ENCODE peak calls at places on chromosomes 6 and 20, in five cellular contexts. One of them, this sample, is unnamed.

GRCh38 chr6:80488190-80488589 is 381.7 kb downstream of the BCKDHB start:
- DNase-seq in NCI-H526: no peak
- DNase-seq in hepatic stellate cell: no peak
- DNase-seq in fibroblast of the conjunctiva: no peak
- DNase-seq in mesenchymal stem cell: no peak
- DNase-seq in this sample: no peak

GRCh38 chr20:63835031-63835858 is 4.2 kb upstream of the ZBTB46 start:
- DNase-seq in NCI-H526: peak
- DNase-seq in hepatic stellate cell: peak
- DNase-seq in fibroblast of the conjunctiva: peak
- DNase-seq in mesenchymal stem cell: peak
- DNase-seq in this sample: peak

GRCh38 chr6:95249176-95249575 is 328.2 kb upstream of the MANEA start:
- DNase-seq in NCI-H526: no peak
- DNase-seq in hepatic stellate cell: no peak
- DNase-seq in fibroblast of the conjunctiva: peak
- DNase-seq in mesenchymal stem cell: peak
- DNase-seq in this sample: no peak

GRCh38 chr20:37327748-37328147 is 18.2 kb upstream of the SRC start:
- DNase-seq in NCI-H526: no peak
- DNase-seq in hepatic stellate cell: peak
- DNase-seq in fibroblast of the conjunctiva: peak
- DNase-seq in mesenchymal stem cell: peak
- DNase-seq in this sample: no peak

GRCh38 chr6:80932364-80932763 is 820.1 kb downstream of the TENT5A start:
- DNase-seq in NCI-H526: no peak
- DNase-seq in hepatic stellate cell: no peak
- DNase-seq in fibroblast of the conjunctiva: peak
- DNase-seq in mesenchymal stem cell: peak
- DNase-seq in this sample: no peak

GRCh38 chr20:64223526-64224067 is 32.0 kb upstream of the PCMTD2 start:
- DNase-seq in NCI-H526: peak
- DNase-seq in hepatic stellate cell: no peak
- DNase-seq in fibroblast of the conjunctiva: no peak
- DNase-seq in mesenchymal stem cell: peak
- DNase-seq in this sample: no peak

GRCh38 chr6:15946701-15947390 is 182.0 kb upstream of the MYLIP start:
- DNase-seq in NCI-H526: no peak
- DNase-seq in hepatic stellate cell: no peak
- DNase-seq in fibroblast of the conjunctiva: no peak
- DNase-seq in mesenchymal stem cell: no peak
- DNase-seq in this sample: no peak

GRCh38 chr6:21666200-21666671 is 72.7 kb downstream of the SOX4 start:
- DNase-seq in NCI-H526: no peak
- DNase-seq in hepatic stellate cell: no peak
- DNase-seq in fibroblast of the conjunctiva: no peak
- DNase-seq in mesenchymal stem cell: no peak
- DNase-seq in this sample: peak

GRCh38 chr6:26457407-26457795 is 354 bp upstream of the BTN2A1 start:
- DNase-seq in NCI-H526: no peak
- DNase-seq in hepatic stellate cell: peak
- DNase-seq in fibroblast of the conjunctiva: no peak
- DNase-seq in mesenchymal stem cell: no peak
- DNase-seq in this sample: no peak

GRCh38 chr20:38337561-38338140 is 8.6 kb upstream of the LBP start:
- DNase-seq in NCI-H526: peak
- DNase-seq in hepatic stellate cell: no peak
- DNase-seq in fibroblast of the conjunctiva: no peak
- DNase-seq in mesenchymal stem cell: peak
- DNase-seq in this sample: peak

GRCh38 chr6:163711615-163712568 is 297.4 kb downstream of the QKI start:
- DNase-seq in NCI-H526: no peak
- DNase-seq in hepatic stellate cell: no peak
- DNase-seq in fibroblast of the conjunctiva: peak
- DNase-seq in mesenchymal stem cell: no peak
- DNase-seq in this sample: peak

GRCh38 chr6:83252717-83253116 is 59.6 kb downstream of the RWDD2A start:
- DNase-seq in NCI-H526: no peak
- DNase-seq in hepatic stellate cell: peak
- DNase-seq in fibroblast of the conjunctiva: peak
- DNase-seq in mesenchymal stem cell: peak
- DNase-seq in this sample: no peak

GRCh38 chr20:18750735-18751134 is 62.8 kb upstream of the SCP2D1 start:
- DNase-seq in NCI-H526: no peak
- DNase-seq in hepatic stellate cell: no peak
- DNase-seq in fibroblast of the conjunctiva: no peak
- DNase-seq in mesenchymal stem cell: no peak
- DNase-seq in this sample: no peak

GRCh38 chr6:96899019-96899418 is 1.3 kb upstream of the NDUFAF4 start:
- DNase-seq in NCI-H526: no peak
- DNase-seq in hepatic stellate cell: peak
- DNase-seq in fibroblast of the conjunctiva: peak
- DNase-seq in mesenchymal stem cell: peak
- DNase-seq in this sample: peak

GRCh38 chr20:37904008-37904675 is 1.2 kb downstream of the VSTM2L start:
- DNase-seq in NCI-H526: no peak
- DNase-seq in hepatic stellate cell: no peak
- DNase-seq in fibroblast of the conjunctiva: no peak
- DNase-seq in mesenchymal stem cell: no peak
- DNase-seq in this sample: no peak

GRCh38 chr6:16683524-16684194 is 77.6 kb downstream of the ATXN1 start:
- DNase-seq in NCI-H526: no peak
- DNase-seq in hepatic stellate cell: no peak
- DNase-seq in fibroblast of the conjunctiva: peak
- DNase-seq in mesenchymal stem cell: peak
- DNase-seq in this sample: no peak

GRCh38 chr6:11750682-11751081 is 27.9 kb downstream of the ADTRP start:
- DNase-seq in NCI-H526: no peak
- DNase-seq in hepatic stellate cell: no peak
- DNase-seq in fibroblast of the conjunctiva: no peak
- DNase-seq in mesenchymal stem cell: no peak
- DNase-seq in this sample: no peak

GRCh38 chr6:36427781-36428345 is 14.8 kb downstream of the PXT1 start:
- DNase-seq in NCI-H526: no peak
- DNase-seq in hepatic stellate cell: peak
- DNase-seq in fibroblast of the conjunctiva: no peak
- DNase-seq in mesenchymal stem cell: peak
- DNase-seq in this sample: no peak

GRCh38 chr6:160261991-160262718 is 3.5 kb upstream of the SLC22A2 start:
- DNase-seq in NCI-H526: no peak
- DNase-seq in hepatic stellate cell: no peak
- DNase-seq in fibroblast of the conjunctiva: no peak
- DNase-seq in mesenchymal stem cell: no peak
- DNase-seq in this sample: no peak

GRCh38 chr6:125102901-125103300 is 50.7 kb upstream of the TPD52L1 start:
- DNase-seq in NCI-H526: no peak
- DNase-seq in hepatic stellate cell: peak
- DNase-seq in fibroblast of the conjunctiva: peak
- DNase-seq in mesenchymal stem cell: peak
- DNase-seq in this sample: no peak

GRCh38 chr6:100573169-100573568 is 108.4 kb upstream of the SIM1 start:
- DNase-seq in NCI-H526: no peak
- DNase-seq in hepatic stellate cell: peak
- DNase-seq in fibroblast of the conjunctiva: peak
- DNase-seq in mesenchymal stem cell: peak
- DNase-seq in this sample: no peak

GRCh38 chr20:41169791-41170351 is 32.5 kb downstream of the PLCG1 start:
- DNase-seq in NCI-H526: no peak
- DNase-seq in hepatic stellate cell: peak
- DNase-seq in fibroblast of the conjunctiva: no peak
- DNase-seq in mesenchymal stem cell: peak
- DNase-seq in this sample: no peak

GRCh38 chr6:71299541-71300470 is 11.2 kb downstream of the OGFRL1 start:
- DNase-seq in NCI-H526: no peak
- DNase-seq in hepatic stellate cell: no peak
- DNase-seq in fibroblast of the conjunctiva: no peak
- DNase-seq in mesenchymal stem cell: no peak
- DNase-seq in this sample: no peak

GRCh38 chr6:35735452-35735851 is 1.4 kb upstream of the ARMC12 start:
- DNase-seq in NCI-H526: no peak
- DNase-seq in hepatic stellate cell: no peak
- DNase-seq in fibroblast of the conjunctiva: no peak
- DNase-seq in mesenchymal stem cell: no peak
- DNase-seq in this sample: peak

GRCh38 chr20:22977047-22977785 is 57.9 kb upstream of the SSTR4 start:
- DNase-seq in NCI-H526: no peak
- DNase-seq in hepatic stellate cell: no peak
- DNase-seq in fibroblast of the conjunctiva: no peak
- DNase-seq in mesenchymal stem cell: no peak
- DNase-seq in this sample: peak

GRCh38 chr6:134410531-134410930 is 92.6 kb upstream of the SGK1 start:
- DNase-seq in NCI-H526: no peak
- DNase-seq in hepatic stellate cell: no peak
- DNase-seq in fibroblast of the conjunctiva: no peak
- DNase-seq in mesenchymal stem cell: no peak
- DNase-seq in this sample: no peak

This sample was measured in mucosa of descending colon.